ENCODE peak calls at places on chromosome 10, in six cellular contexts. X is neuronal stem cell, J is IMR-90, G is H1, B is trophoblast cell, H is H9. D is an unnamed sample.

GRCh38 chr10:121167534-121168243 is 316.5 kb downstream of the WDR11 start:
- DNase-seq in X (no peak), J (no peak), G (no peak), B (peak; percentile 18), H (no peak), D (no peak)

GRCh38 chr10:102673235-102673634 is 29.0 kb downstream of the TRIM8 start:
- DNase-seq in X (no peak), J (no peak), G (no peak), B (no peak), H (no peak), D (no peak)

GRCh38 chr10:99374972-99375371 is 45.8 kb downstream of the CNNM1 start:
- DNase-seq in X (no peak), J (no peak), G (no peak), B (no peak), H (no peak), D (no peak)

GRCh38 chr10:718143-718700 is 28.8 kb upstream of the DIP2C start:
- DNase-seq in X (no peak), J (no peak), G (no peak), B (peak; percentile 68), H (no peak), D (no peak)

GRCh38 chr10:71128311-71129010 is 83.9 kb upstream of the UNC5B start:
- DNase-seq in X (no peak), J (no peak), G (no peak), B (no peak), H (no peak), D (no peak)

GRCh38 chr10:79188154-79188763 is 119.5 kb downstream of the ZMIZ1 start:
- DNase-seq in X (no peak), J (no peak), G (no peak), B (no peak), H (no peak), D (peak; percentile 69)

GRCh38 chr10:78686444-78687060 is 382.2 kb upstream of the ZMIZ1 start:
- DNase-seq in X (no peak), J (no peak), G (no peak), B (no peak), H (no peak), D (no peak)

GRCh38 chr10:86164216-86164774 is 202.3 kb downstream of the GRID1 start:
- DNase-seq in X (no peak), J (no peak), G (no peak), B (no peak), H (no peak), D (no peak)

GRCh38 chr10:127021771-127022170 is 116.5 kb downstream of the DOCK1 start:
- DNase-seq in X (no peak), J (no peak), G (no peak), B (no peak), H (no peak), D (no peak)

GRCh38 chr10:47277352-47278151 is 22.4 kb upstream of the GDF10 start:
- DNase-seq in X (no peak), J (no peak), G (no peak), B (no peak), H (no peak), D (no peak)

GRCh38 chr10:70319183-70319582 is 35.4 kb upstream of the NPFFR1 start:
- DNase-seq in X (no peak), J (no peak), G (no peak), B (no peak), H (no peak), D (no peak)

GRCh38 chr10:97454330-97455036 is 8.5 kb downstream of the ZDHHC16 start:
- DNase-seq in X (no peak), J (peak; percentile 34), G (no peak), B (no peak), H (no peak), D (no peak)

GRCh38 chr10:104329754-104330153 is 8.5 kb downstream of the ITPRIP start:
- DNase-seq in X (no peak), J (peak; percentile 84), G (no peak), B (no peak), H (no peak), D (no peak)
- H3K18ac ChIP-seq in X (no peak overlapping the region), J (peak overlapping the region; percentile 31), G (peak overlapping the region; percentile 43), B (peak overlapping the region; percentile 41), H (no peak overlapping the region), D (no peak overlapping the region)

GRCh38 chr10:11249134-11249533 is 231.5 kb downstream of the CELF2 start:
- DNase-seq in X (no peak), J (no peak), G (no peak), B (no peak), H (no peak), D (peak; percentile 13)
- H3K4me1 ChIP-seq in X (peaks cover 9% of the 10 kb centered on the region), J (no peaks in the 10 kb centered on the region), G (peaks cover 5% of the 10 kb centered on the region), B (peaks cover 5% of the 10 kb centered on the region), H (peaks cover 7% of the 10 kb centered on the region), D (peaks cover 2% of the 10 kb centered on the region)

GRCh38 chr10:49254150-49254549 is 44.8 kb upstream of the C10orf71 start:
- DNase-seq in X (no peak), J (no peak), G (no peak), B (no peak), H (no peak), D (no peak)
- H3K18ac ChIP-seq in X (no peak overlapping the region), J (no peak overlapping the region), G (no peak overlapping the region), B (no peak overlapping the region), H (no peak overlapping the region), D (no peak overlapping the region)

GRCh38 chr10:61588770-61589211 is 73.9 kb upstream of the CABCOCO1 start:
- DNase-seq in X (no peak), J (peak; percentile 36), G (no peak), B (no peak), H (no peak), D (no peak)

GRCh38 chr10:61586829-61587228 is 75.9 kb upstream of the CABCOCO1 start:
- DNase-seq in X (no peak), J (no peak), G (no peak), B (no peak), H (no peak), D (no peak)

GRCh38 chr10:61594430-61594829 is 68.3 kb upstream of the CABCOCO1 start:
- DNase-seq in X (no peak), J (no peak), G (no peak), B (no peak), H (no peak), D (peak; percentile 19)

GRCh38 chr10:61589547-61590243 is 73.0 kb upstream of the CABCOCO1 start:
- DNase-seq in X (no peak), J (peak; percentile 35), G (no peak), B (no peak), H (no peak), D (no peak)

DNA sequence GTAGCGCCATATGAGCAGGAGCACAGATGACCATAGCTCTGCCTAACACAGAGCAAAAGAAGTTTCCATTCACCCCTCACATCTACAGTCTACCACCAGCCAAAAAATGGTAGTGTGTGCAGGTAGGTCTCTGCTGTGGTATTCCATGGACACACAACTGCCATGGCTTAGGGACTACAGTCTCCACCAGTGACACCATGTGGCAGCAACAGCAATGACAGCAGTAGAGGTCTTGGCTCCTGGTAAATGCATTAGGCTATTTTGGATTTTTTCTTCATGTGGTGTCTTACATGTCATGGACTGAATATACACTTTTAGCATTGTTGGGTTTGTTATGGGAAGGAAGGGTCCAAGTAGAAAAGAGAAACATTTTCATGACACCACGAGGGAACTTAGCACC is 70.1 kb upstream of the CABCOCO1 start:
- DNase-seq in X (no peak), J (no peak), G (no peak), B (peak; percentile 7), H (peak; percentile 47), D (peak; percentile 68)
- H3K4me1 ChIP-seq in X (no peaks in the 10 kb centered on the region), J (peaks cover 8% of the 10 kb centered on the region), G (peaks cover 4% of the 10 kb centered on the region), B (no peaks in the 10 kb centered on the region), H (peaks cover 9% of the 10 kb centered on the region), D (no peaks in the 10 kb centered on the region)

DNA sequence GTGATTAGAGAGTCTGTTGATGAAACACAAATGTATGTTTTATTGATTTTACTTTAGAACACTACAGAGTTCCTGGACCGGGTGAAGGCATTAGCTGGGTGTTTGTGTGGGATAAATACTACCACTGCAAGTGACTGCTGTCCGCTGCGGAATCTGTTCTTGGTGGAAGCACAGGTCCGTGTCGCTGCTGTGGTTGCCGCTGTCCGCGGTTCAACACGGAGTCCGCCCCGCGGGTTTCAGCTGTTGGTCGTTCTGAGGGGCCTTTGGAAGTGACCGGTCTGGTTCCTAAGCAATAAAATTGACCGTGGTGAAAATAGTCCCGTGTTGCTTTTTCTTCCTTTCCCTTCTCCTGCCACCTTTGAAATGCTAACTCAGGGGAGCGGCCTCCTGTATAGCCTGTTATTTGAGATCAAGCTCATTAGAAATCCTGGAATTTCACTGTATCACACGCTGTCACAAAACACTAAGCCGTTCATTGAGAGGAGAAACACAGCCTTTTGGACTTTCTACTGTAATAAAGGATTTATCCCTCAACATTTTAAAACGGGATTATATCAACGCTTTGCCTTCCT is 2.7 kb downstream of the NKX6-2 start:
- DNase-seq in X (peak; percentile 31), J (no peak), G (no peak), B (no peak), H (no peak), D (no peak)
- H3K18ac ChIP-seq in X (no peak overlapping the region), J (no peak overlapping the region), G (no peak overlapping the region), B (no peak overlapping the region), H (no peak overlapping the region), D (no peak overlapping the region)

GRCh38 chr10:43227911-43228782 is 38.7 kb downstream of the RASGEF1A start:
- DNase-seq in X (no peak), J (no peak), G (no peak), B (no peak), H (peak; percentile 30), D (no peak)

GRCh38 chr10:43230909-43231522 is 35.8 kb downstream of the RASGEF1A start:
- DNase-seq in X (no peak), J (no peak), G (no peak), B (no peak), H (peak; percentile 23), D (no peak)

GRCh38 chr10:43230101-43230908 is 36.6 kb downstream of the RASGEF1A start:
- DNase-seq in X (no peak), J (no peak), G (no peak), B (no peak), H (peak; percentile 33), D (no peak)

GRCh38 chr10:43228783-43229207 is 38.1 kb downstream of the RASGEF1A start:
- DNase-seq in X (no peak), J (no peak), G (no peak), B (no peak), H (no peak), D (no peak)

DNA sequence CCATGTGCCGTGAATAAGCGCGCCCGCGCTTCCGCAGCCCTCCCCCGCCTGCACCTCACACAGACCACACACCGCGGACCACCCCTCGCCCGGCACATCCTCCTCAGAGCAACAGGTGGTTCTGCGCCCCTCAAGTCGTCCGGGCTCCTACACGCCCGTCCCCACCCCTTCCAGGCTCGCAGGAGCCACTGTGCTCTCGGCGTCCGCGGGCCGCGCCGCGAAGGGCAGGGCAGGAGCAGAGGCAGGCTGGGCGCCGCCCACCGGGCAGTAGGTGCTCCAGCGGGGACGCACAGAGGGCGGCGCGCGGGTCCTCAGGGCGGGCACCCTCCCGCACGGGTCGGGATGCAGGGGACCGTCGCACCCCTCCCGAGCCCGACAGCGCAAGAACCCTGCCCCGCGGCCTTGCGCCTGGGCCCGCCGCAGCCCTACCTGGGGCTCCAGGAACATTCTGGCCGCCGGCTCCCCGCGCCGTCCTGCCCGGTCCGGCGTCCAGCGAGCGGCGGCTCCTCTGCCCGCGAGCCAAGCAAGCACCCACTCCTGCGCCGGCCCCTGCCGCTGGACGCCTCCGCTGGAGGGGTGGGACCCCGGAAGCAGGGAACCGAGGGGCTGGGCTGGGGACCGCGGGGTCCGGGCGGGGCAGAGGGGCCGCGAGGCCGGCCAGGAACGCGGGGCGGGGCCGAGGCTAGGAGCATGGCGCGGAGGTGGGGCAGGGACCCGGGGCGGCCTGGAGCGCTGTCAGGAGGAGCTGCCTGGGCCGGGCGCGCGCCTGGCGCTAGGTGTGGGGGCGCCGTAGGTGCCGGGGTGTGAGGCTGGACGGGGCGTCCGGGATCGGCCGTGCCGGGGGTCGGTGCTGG is 37.4 kb downstream of the RASGEF1A start:
- DNase-seq in X (peak; percentile 18), J (no peak), G (no peak), B (no peak), H (peak; percentile 57), D (no peak)
- H3K4me1 ChIP-seq in X (no peaks in the 10 kb centered on the region), J (no peaks in the 10 kb centered on the region), G (peaks cover 2% of the 10 kb centered on the region), B (no peaks in the 10 kb centered on the region), H (no peaks in the 10 kb centered on the region), D (no peaks in the 10 kb centered on the region)